ENCODE peak calls at places on chromosomes 3 and 15, in four cellular contexts. G is mesothelial cell of epicardium, R is dorsolateral prefrontal cortex, H is uterus. B is an unnamed sample.

GRCh38 chr15:31852933-31853332 is 177.4 kb upstream of the CHRNA7 start:
- DNase-seq in G (no peak), R (no peak), H (no peak), B (no peak)

GRCh38 chr15:45641374-45641778 is 6.5 kb downstream of the SQOR start:
- DNase-seq in G (no peak), R (no peak), H (peak; percentile 59), B (no peak)

GRCh38 chr3:25021816-25022215 is 406.2 kb upstream of the RARB start:
- DNase-seq in G (no peak), R (no peak), H (no peak), B (no peak)

GRCh38 chr3:107578523-107578922 is 55.8 kb downstream of the BBX start:
- DNase-seq in G (no peak), R (no peak), H (no peak), B (no peak)

GRCh38 chr15:68620721-68621528 is 42.1 kb downstream of the CORO2B start:
- DNase-seq in G (no peak), R (peak; percentile 92), H (peak; percentile 93), B (peak; percentile 73)

GRCh38 chr3:46491089-46492070 is 6.4 kb upstream of the RTP3 start:
- DNase-seq in G (no peak), R (no peak), H (no peak), B (no peak)

GRCh38 chr15:77866186-77866585 is 211.3 kb downstream of the TBC1D2B start:
- DNase-seq in G (no peak), R (no peak), H (no peak), B (no peak)

GRCh38 chr3:183116051-183116614 is 16.8 kb upstream of the MCCC1 start:
- DNase-seq in G (peak; percentile 65), R (peak; percentile 53), H (no peak), B (no peak)

GRCh38 chr3:180571831-180572578 is 30.0 kb upstream of the TTC14 start:
- DNase-seq in G (no peak), R (no peak), H (no peak), B (no peak)

GRCh38 chr15:43514241-43515057 is 3.0 kb upstream of the MAP1A start:
- DNase-seq in G (no peak), R (peak; percentile 88), H (no peak), B (no peak)

GRCh38 chr3:192409838-192410683 is 317.3 kb downstream of the FGF12 start:
- DNase-seq in G (no peak), R (no peak), H (no peak), B (no peak)

GRCh38 chr15:55774113-55774970 is 31.4 kb upstream of the PRTG start:
- DNase-seq in G (no peak), R (peak; percentile 28), H (no peak), B (no peak)

GRCh38 chr3:122773856-122774535 is 19.6 kb downstream of the HSPBAP1 start:
- DNase-seq in G (no peak), R (no peak), H (no peak), B (no peak)

GRCh38 chr3:189270248-189270832 is 98.6 kb downstream of the TPRG1 start:
- DNase-seq in G (no peak), R (peak; percentile 36), H (peak; percentile 20), B (no peak)

DNA sequence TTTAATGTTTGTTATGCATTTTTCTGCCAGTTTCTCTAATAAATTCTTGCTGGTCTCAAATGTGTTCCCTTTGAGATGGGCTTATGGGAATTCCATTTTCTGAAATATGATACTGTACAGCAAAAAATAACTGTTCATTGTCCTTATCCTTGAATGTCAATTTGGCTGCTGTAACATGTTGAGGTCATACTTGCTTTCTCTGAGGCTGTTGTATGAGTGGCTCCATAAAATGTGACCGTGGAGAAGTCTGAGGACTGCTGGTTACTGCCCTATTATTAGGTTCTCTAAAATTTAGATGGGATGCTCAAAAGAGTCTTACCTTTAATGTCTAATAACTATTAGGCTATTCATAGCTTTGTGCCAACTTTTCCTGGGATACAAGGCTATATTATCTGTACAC is 266.5 kb downstream of the ADAMTS17 start:
- DNase-seq in G (no peak), R (no peak), H (no peak), B (no peak)
- TF ChIP-seq CTCF in G (no peak), R (no peak), H (no peak), B (no peak)

GRCh38 chr3:128555881-128556280 is 62.9 kb upstream of the GATA2 start:
- DNase-seq in G (no peak), R (no peak), H (no peak), B (no peak)

GRCh38 chr3:128555098-128555825 is 62.3 kb upstream of the GATA2 start:
- DNase-seq in G (no peak), R (no peak), H (peak; percentile 76), B (no peak)

GRCh38 chr3:128553560-128553959 is 60.6 kb upstream of the GATA2 start:
- DNase-seq in G (no peak), R (no peak), H (no peak), B (no peak)

GRCh38 chr3:128554465-128555097 is 61.6 kb upstream of the GATA2 start:
- DNase-seq in G (no peak), R (no peak), H (peak; percentile 15), B (no peak)

DNA sequence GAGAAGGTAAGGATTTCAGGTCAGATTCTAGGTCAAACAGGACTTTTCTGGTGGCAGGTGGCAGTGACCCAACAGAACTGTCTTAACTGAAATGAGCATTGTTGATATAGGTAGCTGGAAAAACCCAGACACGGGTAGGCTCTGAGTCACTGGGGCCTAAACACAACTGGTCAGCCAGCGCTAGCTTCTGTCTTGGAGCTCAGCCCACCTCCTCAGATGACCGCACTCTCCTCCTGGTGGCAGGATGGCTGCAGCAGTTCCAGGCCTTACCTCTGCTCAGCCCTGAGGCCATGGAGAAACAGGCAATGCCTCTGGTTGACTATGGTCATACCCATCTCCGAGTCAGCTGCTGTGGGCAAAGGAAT is 61.1 kb upstream of the GATA2 start:
- DNase-seq in G (no peak), R (no peak), H (peak; percentile 16), B (no peak)
- TF ChIP-seq CTCF in G (no peak), R (no peak), H (no peak), B (no peak)

GRCh38 chr15:51672913-51673857 is 8.1 kb upstream of the SCG3 start:
- DNase-seq in G (no peak), R (no peak), H (no peak), B (no peak)

GRCh38 chr15:51668446-51668845 is 12.9 kb upstream of the SCG3 start:
- DNase-seq in G (no peak), R (no peak), H (no peak), B (no peak)

GRCh38 chr15:51669381-51669780 is 11.9 kb upstream of the SCG3 start:
- DNase-seq in G (no peak), R (no peak), H (no peak), B (no peak)

GRCh38 chr15:51675234-51675633 is 6.1 kb upstream of the SCG3 start:
- DNase-seq in G (no peak), R (no peak), H (no peak), B (no peak)

GRCh38 chr15:51672100-51672731 is 9.1 kb upstream of the SCG3 start:
- DNase-seq in G (no peak), R (no peak), H (no peak), B (no peak)
- TF ChIP-seq CTCF in G (no peak), R (no peak), H (no peak), B (no peak)

DNA sequence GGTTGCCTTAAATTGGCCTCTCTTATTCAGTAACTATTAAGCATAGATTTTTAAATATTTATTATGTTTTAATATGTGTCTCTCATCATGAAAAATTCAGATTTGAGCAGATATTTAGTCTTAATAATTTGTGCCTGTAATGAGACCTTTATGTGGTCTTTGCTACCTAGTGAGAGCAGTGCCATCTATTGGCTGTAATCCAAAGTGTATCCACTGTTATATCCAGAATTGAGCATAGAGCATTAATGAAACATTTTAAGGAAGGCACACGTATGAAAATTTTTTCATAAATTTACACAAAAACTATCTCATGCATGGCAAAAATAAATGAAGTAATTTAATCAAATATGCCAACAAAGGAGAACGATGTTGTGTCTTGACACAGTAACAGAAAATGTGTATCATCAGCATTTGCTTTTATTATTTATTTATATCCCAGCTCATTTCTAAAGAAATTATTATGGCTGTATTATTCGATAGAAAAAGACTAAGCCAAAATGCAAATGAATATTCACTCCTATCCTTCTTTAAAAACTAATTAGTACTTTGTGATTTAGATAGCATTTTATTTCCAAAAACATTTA is 203.5 kb downstream of the RSRC1 start:
- DNase-seq in G (no peak), R (no peak), H (no peak), B (no peak)
- TF ChIP-seq CTCF in G (peak; percentile 20), R (no peak), H (no peak), B (no peak)

B was measured in thoracic aorta.